ENCODE peak calls at places on chromosome 4, in ten cellular contexts. One of them, this sample, is unnamed.

GRCh38 chr4:99091174-99091573 is 2.6 kb upstream of the ADH5 start:
- DNase-seq in ovary: no peak
- DNase-seq in right lobe of liver: no peak
- DNase-seq in stomach: no peak
- DNase-seq in heart right ventricle: no peak
- DNase-seq in substantia nigra: no peak
- DNase-seq in hepatocyte: no peak
- DNase-seq in mesenchymal stem cell: no peak
- DNase-seq in left lung: no peak
- DNase-seq in cardiac muscle cell: no peak
- DNase-seq in this sample: no peak

GRCh38 chr4:82360298-82361177 is 13.3 kb downstream of the HNRNPD start:
- DNase-seq in ovary: no peak
- DNase-seq in right lobe of liver: no peak
- DNase-seq in stomach: no peak
- DNase-seq in heart right ventricle: no peak
- DNase-seq in substantia nigra: no peak
- DNase-seq in hepatocyte: peak; percentile 20
- DNase-seq in mesenchymal stem cell: peak; percentile 70
- DNase-seq in left lung: no peak
- DNase-seq in cardiac muscle cell: peak; percentile 57
- DNase-seq in this sample: no peak

GRCh38 chr4:151524610-151525009 is 115.6 kb downstream of the FHIP1A start:
- DNase-seq in ovary: no peak
- DNase-seq in right lobe of liver: no peak
- DNase-seq in stomach: no peak
- DNase-seq in heart right ventricle: no peak
- DNase-seq in substantia nigra: no peak
- DNase-seq in hepatocyte: no peak
- DNase-seq in mesenchymal stem cell: no peak
- DNase-seq in left lung: no peak
- DNase-seq in cardiac muscle cell: no peak
- DNase-seq in this sample: no peak

GRCh38 chr4:2934077-2934812 is 29.0 kb downstream of the NOP14 start:
- DNase-seq in ovary: peak; percentile 64
- DNase-seq in right lobe of liver: peak; percentile 65
- DNase-seq in stomach: peak; percentile 57
- DNase-seq in heart right ventricle: peak; percentile 41
- DNase-seq in substantia nigra: no peak
- DNase-seq in hepatocyte: peak; percentile 63
- DNase-seq in mesenchymal stem cell: peak; percentile 51
- DNase-seq in left lung: peak; percentile 91
- DNase-seq in cardiac muscle cell: peak; percentile 43
- DNase-seq in this sample: no peak

GRCh38 chr4:81771721-81772120 is 300.0 kb upstream of the RASGEF1B start:
- DNase-seq in ovary: no peak
- DNase-seq in right lobe of liver: no peak
- DNase-seq in stomach: no peak
- DNase-seq in heart right ventricle: no peak
- DNase-seq in substantia nigra: no peak
- DNase-seq in hepatocyte: no peak
- DNase-seq in mesenchymal stem cell: no peak
- DNase-seq in left lung: no peak
- DNase-seq in cardiac muscle cell: no peak
- DNase-seq in this sample: no peak

GRCh38 chr4:7333024-7333780 is 101.5 kb downstream of the PSAPL1 start:
- DNase-seq in ovary: no peak
- DNase-seq in right lobe of liver: peak; percentile 47
- DNase-seq in stomach: no peak
- DNase-seq in heart right ventricle: no peak
- DNase-seq in substantia nigra: no peak
- DNase-seq in hepatocyte: no peak
- DNase-seq in mesenchymal stem cell: no peak
- DNase-seq in left lung: peak; percentile 63
- DNase-seq in cardiac muscle cell: no peak
- DNase-seq in this sample: no peak

GRCh38 chr4:33841120-33841519 is 2403.2 kb downstream of the ARAP2 start:
- DNase-seq in ovary: no peak
- DNase-seq in right lobe of liver: no peak
- DNase-seq in stomach: no peak
- DNase-seq in heart right ventricle: no peak
- DNase-seq in substantia nigra: no peak
- DNase-seq in hepatocyte: no peak
- DNase-seq in mesenchymal stem cell: no peak
- DNase-seq in left lung: no peak
- DNase-seq in cardiac muscle cell: no peak
- DNase-seq in this sample: no peak

GRCh38 chr4:89556596-89557305 is 249.2 kb upstream of the GPRIN3 start:
- DNase-seq in ovary: no peak
- DNase-seq in right lobe of liver: no peak
- DNase-seq in stomach: no peak
- DNase-seq in heart right ventricle: no peak
- DNase-seq in substantia nigra: no peak
- DNase-seq in hepatocyte: no peak
- DNase-seq in mesenchymal stem cell: peak; percentile 42
- DNase-seq in left lung: no peak
- DNase-seq in cardiac muscle cell: no peak
- DNase-seq in this sample: no peak

GRCh38 chr4:133385161-133385954 is 236.3 kb downstream of the PCDH10 start:
- DNase-seq in ovary: no peak
- DNase-seq in right lobe of liver: no peak
- DNase-seq in stomach: no peak
- DNase-seq in heart right ventricle: no peak
- DNase-seq in substantia nigra: no peak
- DNase-seq in hepatocyte: no peak
- DNase-seq in mesenchymal stem cell: no peak
- DNase-seq in left lung: peak; percentile 51
- DNase-seq in cardiac muscle cell: peak; percentile 3
- DNase-seq in this sample: no peak

GRCh38 chr4:166662266-166662843 is 571.9 kb downstream of the SPOCK3 start:
- DNase-seq in ovary: no peak
- DNase-seq in right lobe of liver: no peak
- DNase-seq in stomach: no peak
- DNase-seq in heart right ventricle: no peak
- DNase-seq in substantia nigra: no peak
- DNase-seq in hepatocyte: no peak
- DNase-seq in mesenchymal stem cell: no peak
- DNase-seq in left lung: no peak
- DNase-seq in cardiac muscle cell: no peak
- DNase-seq in this sample: no peak

GRCh38 chr4:137861682-137862081 is 329.4 kb upstream of the PCDH18 start:
- DNase-seq in ovary: no peak
- DNase-seq in right lobe of liver: no peak
- DNase-seq in stomach: no peak
- DNase-seq in heart right ventricle: no peak
- DNase-seq in substantia nigra: no peak
- DNase-seq in hepatocyte: peak; percentile 25
- DNase-seq in mesenchymal stem cell: peak; percentile 24
- DNase-seq in left lung: no peak
- DNase-seq in cardiac muscle cell: peak; percentile 25
- DNase-seq in this sample: no peak

GRCh38 chr4:56739104-56739777 is 58.1 kb upstream of the HOPX start:
- DNase-seq in ovary: no peak
- DNase-seq in right lobe of liver: no peak
- DNase-seq in stomach: no peak
- DNase-seq in heart right ventricle: no peak
- DNase-seq in substantia nigra: no peak
- DNase-seq in hepatocyte: no peak
- DNase-seq in mesenchymal stem cell: no peak
- DNase-seq in left lung: no peak
- DNase-seq in cardiac muscle cell: no peak
- DNase-seq in this sample: no peak

GRCh38 chr4:167380964-167381363 is 146.7 kb upstream of the SPOCK3 start:
- DNase-seq in ovary: no peak
- DNase-seq in right lobe of liver: no peak
- DNase-seq in stomach: no peak
- DNase-seq in heart right ventricle: no peak
- DNase-seq in substantia nigra: no peak
- DNase-seq in hepatocyte: no peak
- DNase-seq in mesenchymal stem cell: no peak
- DNase-seq in left lung: no peak
- DNase-seq in cardiac muscle cell: no peak
- DNase-seq in this sample: no peak

GRCh38 chr4:25926473-25926872 is 12.5 kb downstream of the SMIM20 start:
- DNase-seq in ovary: no peak
- DNase-seq in right lobe of liver: no peak
- DNase-seq in stomach: no peak
- DNase-seq in heart right ventricle: no peak
- DNase-seq in substantia nigra: no peak
- DNase-seq in hepatocyte: no peak
- DNase-seq in mesenchymal stem cell: no peak
- DNase-seq in left lung: no peak
- DNase-seq in cardiac muscle cell: no peak
- DNase-seq in this sample: no peak

GRCh38 chr4:72842323-72842722 is 227.2 kb downstream of the COX18 start:
- DNase-seq in ovary: no peak
- DNase-seq in right lobe of liver: no peak
- DNase-seq in stomach: no peak
- DNase-seq in heart right ventricle: no peak
- DNase-seq in substantia nigra: no peak
- DNase-seq in hepatocyte: no peak
- DNase-seq in mesenchymal stem cell: no peak
- DNase-seq in left lung: no peak
- DNase-seq in cardiac muscle cell: no peak
- DNase-seq in this sample: no peak

GRCh38 chr4:146132445-146132844 is 43.1 kb upstream of the LSM6 start:
- DNase-seq in ovary: no peak
- DNase-seq in right lobe of liver: no peak
- DNase-seq in stomach: no peak
- DNase-seq in heart right ventricle: no peak
- DNase-seq in substantia nigra: no peak
- DNase-seq in hepatocyte: no peak
- DNase-seq in mesenchymal stem cell: peak; percentile 10
- DNase-seq in left lung: no peak
- DNase-seq in cardiac muscle cell: no peak
- DNase-seq in this sample: no peak

GRCh38 chr4:161197912-161198311 is 965.9 kb downstream of the FSTL5 start:
- DNase-seq in ovary: no peak
- DNase-seq in right lobe of liver: no peak
- DNase-seq in stomach: no peak
- DNase-seq in heart right ventricle: no peak
- DNase-seq in substantia nigra: no peak
- DNase-seq in hepatocyte: no peak
- DNase-seq in mesenchymal stem cell: no peak
- DNase-seq in left lung: no peak
- DNase-seq in cardiac muscle cell: no peak
- DNase-seq in this sample: no peak
- H3K27ac ChIP-seq in ovary: no peak overlapping the region
- H3K27ac ChIP-seq in right lobe of liver: no peak overlapping the region
- H3K27ac ChIP-seq in stomach: no peak overlapping the region
- H3K27ac ChIP-seq in heart right ventricle: no peak overlapping the region
- H3K27ac ChIP-seq in substantia nigra: no peak overlapping the region
- H3K27ac ChIP-seq in hepatocyte: no peak overlapping the region
- H3K27ac ChIP-seq in mesenchymal stem cell: no peak overlapping the region
- H3K27ac ChIP-seq in left lung: no peak overlapping the region
- H3K27ac ChIP-seq in cardiac muscle cell: no peak overlapping the region
- H3K27ac ChIP-seq in this sample: no peak overlapping the region

DNA sequence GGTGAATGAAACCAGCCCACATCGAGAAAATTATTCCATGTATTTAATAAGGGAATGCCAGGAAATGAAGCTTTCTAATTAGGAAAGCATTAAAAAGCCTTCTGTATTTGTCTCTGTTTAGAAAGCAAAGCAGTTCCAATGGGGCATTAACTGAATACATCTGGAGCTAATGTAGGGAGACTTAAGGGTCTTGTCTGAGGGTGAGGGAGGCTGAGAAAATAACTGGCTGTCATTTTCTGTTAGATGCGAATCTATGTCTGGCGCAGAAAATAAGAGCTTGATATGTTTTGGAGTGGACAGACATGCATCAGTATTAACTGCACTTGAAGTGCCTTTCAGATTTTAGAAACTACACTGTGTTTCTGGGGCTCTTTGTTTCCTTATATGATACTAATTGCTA is 111.3 kb downstream of the KLHL8 start:
- DNase-seq in ovary: no peak
- DNase-seq in right lobe of liver: no peak
- DNase-seq in stomach: no peak
- DNase-seq in heart right ventricle: no peak
- DNase-seq in substantia nigra: no peak
- DNase-seq in hepatocyte: no peak
- DNase-seq in mesenchymal stem cell: no peak
- DNase-seq in left lung: no peak
- DNase-seq in cardiac muscle cell: no peak
- DNase-seq in this sample: no peak
- H3K27ac ChIP-seq in ovary: no peak overlapping the region
- H3K27ac ChIP-seq in right lobe of liver: no peak overlapping the region
- H3K27ac ChIP-seq in stomach: peak overlapping the region; percentile 65
- H3K27ac ChIP-seq in heart right ventricle: peak overlapping the region; percentile 70
- H3K27ac ChIP-seq in substantia nigra: no peak overlapping the region
- H3K27ac ChIP-seq in hepatocyte: peak overlapping the region; percentile 58
- H3K27ac ChIP-seq in mesenchymal stem cell: peak overlapping the region; percentile 17
- H3K27ac ChIP-seq in left lung: peak overlapping the region; percentile 76
- H3K27ac ChIP-seq in cardiac muscle cell: peak overlapping the region; percentile 76
- H3K27ac ChIP-seq in this sample: no peak overlapping the region

DNA sequence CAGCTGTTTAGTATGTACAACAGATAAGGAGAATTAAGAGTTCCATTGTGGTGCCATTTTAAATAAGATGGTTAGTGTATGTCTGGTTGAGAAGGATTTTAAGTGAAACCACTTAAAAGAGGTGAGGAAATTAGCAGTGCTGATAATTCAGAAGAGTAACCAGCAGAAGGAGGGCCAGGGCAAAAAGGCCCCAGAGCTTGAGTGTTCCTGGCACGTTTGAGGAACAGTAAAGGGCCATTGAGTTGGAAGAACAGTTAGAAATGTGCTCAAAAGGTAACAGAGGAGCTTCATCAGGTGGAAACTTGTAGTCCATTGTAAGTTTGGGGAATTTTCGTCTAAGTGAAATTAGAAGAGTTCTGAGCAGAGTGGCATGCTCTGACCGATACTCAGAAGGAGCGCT is 606.2 kb upstream of the ZFP42 start:
- DNase-seq in ovary: no peak
- DNase-seq in right lobe of liver: no peak
- DNase-seq in stomach: no peak
- DNase-seq in heart right ventricle: no peak
- DNase-seq in substantia nigra: no peak
- DNase-seq in hepatocyte: no peak
- DNase-seq in mesenchymal stem cell: no peak
- DNase-seq in left lung: no peak
- DNase-seq in cardiac muscle cell: no peak
- DNase-seq in this sample: no peak
- H3K27ac ChIP-seq in ovary: no peak overlapping the region
- H3K27ac ChIP-seq in right lobe of liver: no peak overlapping the region
- H3K27ac ChIP-seq in stomach: no peak overlapping the region
- H3K27ac ChIP-seq in heart right ventricle: no peak overlapping the region
- H3K27ac ChIP-seq in substantia nigra: no peak overlapping the region
- H3K27ac ChIP-seq in hepatocyte: no peak overlapping the region
- H3K27ac ChIP-seq in mesenchymal stem cell: no peak overlapping the region
- H3K27ac ChIP-seq in left lung: no peak overlapping the region
- H3K27ac ChIP-seq in cardiac muscle cell: no peak overlapping the region
- H3K27ac ChIP-seq in this sample: no peak overlapping the region

DNA sequence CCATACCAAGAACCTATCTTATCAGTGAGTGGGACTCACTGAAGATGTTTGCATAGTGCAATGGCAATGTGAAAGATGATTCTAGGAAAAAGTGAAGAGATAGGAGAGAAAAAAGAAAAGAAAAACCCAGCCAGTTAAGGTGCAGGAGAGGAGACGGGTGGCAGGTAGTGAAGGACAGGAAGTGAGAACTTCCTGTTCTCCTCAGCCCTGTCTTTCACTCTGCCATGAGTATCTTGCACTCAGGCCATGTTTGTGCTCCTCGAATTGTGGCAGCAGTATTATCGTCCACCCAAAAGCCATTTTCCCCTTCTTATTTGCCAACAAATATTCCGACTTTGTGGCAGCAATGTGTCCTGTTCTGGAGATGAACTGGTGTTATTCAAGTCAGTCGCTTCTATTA is 8.6 kb upstream of the ENPEP start:
- DNase-seq in ovary: no peak
- DNase-seq in right lobe of liver: no peak
- DNase-seq in stomach: no peak
- DNase-seq in heart right ventricle: no peak
- DNase-seq in substantia nigra: no peak
- DNase-seq in hepatocyte: no peak
- DNase-seq in mesenchymal stem cell: no peak
- DNase-seq in left lung: no peak
- DNase-seq in cardiac muscle cell: no peak
- DNase-seq in this sample: no peak
- H3K27ac ChIP-seq in ovary: no peak overlapping the region
- H3K27ac ChIP-seq in right lobe of liver: no peak overlapping the region
- H3K27ac ChIP-seq in stomach: no peak overlapping the region
- H3K27ac ChIP-seq in heart right ventricle: no peak overlapping the region
- H3K27ac ChIP-seq in substantia nigra: no peak overlapping the region
- H3K27ac ChIP-seq in hepatocyte: no peak overlapping the region
- H3K27ac ChIP-seq in mesenchymal stem cell: no peak overlapping the region
- H3K27ac ChIP-seq in left lung: no peak overlapping the region
- H3K27ac ChIP-seq in cardiac muscle cell: no peak overlapping the region
- H3K27ac ChIP-seq in this sample: no peak overlapping the region

This sample was measured in caudate nucleus.